ENCODE peak calls at places on chromosomes 7 and 10, in four cellular contexts. V is neural progenitor cell; K is effector memory CD4-positive, alpha-beta T cell; O is tibial artery. Y is an unnamed sample.
A peak's percentile ranks its signal among the peaks of the same experiment; 100 is the strongest.

GRCh38 chr10:91901784-91902677 is 7.3 kb downstream of the FGFBP3 start:
- DNase-seq in V (no peak), K (no peak), O (no peak), Y (no peak)

GRCh38 chr7:69827140-69827919 is 229.1 kb downstream of the AUTS2 start:
- DNase-seq in V (no peak), K (no peak), O (no peak), Y (no peak)

GRCh38 chr10:32199724-32200394 is 143.6 kb upstream of the KIF5B start:
- DNase-seq in V (no peak), K (no peak), O (no peak), Y (peak; percentile 50)

GRCh38 chr10:16699435-16699834 is 117.8 kb downstream of the RSU1 start:
- DNase-seq in V (peak; percentile 77), K (no peak), O (no peak), Y (no peak)

GRCh38 chr7:139914861-139915300 is 85.8 kb downstream of the TBXAS1 start:
- DNase-seq in V (no peak), K (no peak), O (no peak), Y (no peak)

GRCh38 chr7:42203336-42203735 is 33.7 kb downstream of the GLI3 start:
- DNase-seq in V (no peak), K (no peak), O (no peak), Y (no peak)

GRCh38 chr7:47506716-47507354 is 75.1 kb downstream of the TNS3 start:
- DNase-seq in V (no peak), K (no peak), O (peak; percentile 87), Y (no peak)

GRCh38 chr7:117381357-117381756 is 45.9 kb downstream of the ASZ1 start:
- DNase-seq in V (no peak), K (no peak), O (no peak), Y (no peak)

GRCh38 chr7:155408657-155409586 is 49.0 kb upstream of the EN2 start:
- DNase-seq in V (peak; percentile 42), K (no peak), O (no peak), Y (no peak)

GRCh38 chr10:99396471-99396870 is 34.0 kb downstream of the GOT1 start:
- DNase-seq in V (no peak), K (no peak), O (no peak), Y (no peak)

GRCh38 chr10:7475046-7475860 is 64.4 kb upstream of the SFMBT2 start:
- DNase-seq in V (peak; percentile 60), K (no peak), O (peak; percentile 70), Y (no peak)

GRCh38 chr10:124316316-124316715 is 102.4 kb downstream of the OAT start:
- DNase-seq in V (no peak), K (no peak), O (no peak), Y (no peak)

GRCh38 chr10:28592953-28593352 is 60.0 kb downstream of the WAC start:
- DNase-seq in V (no peak), K (no peak), O (no peak), Y (no peak)

GRCh38 chr7:105001652-105002184 is 12.3 kb upstream of the KMT2E start:
- DNase-seq in V (no peak), K (no peak), O (no peak), Y (no peak)

GRCh38 chr7:104998040-104998752 is 15.8 kb upstream of the KMT2E start:
- DNase-seq in V (no peak), K (no peak), O (no peak), Y (no peak)

GRCh38 chr7:105000927-105001336 is 13.1 kb upstream of the KMT2E start:
- DNase-seq in V (no peak), K (no peak), O (no peak), Y (no peak)

GRCh38 chr7:105003275-105003674 is 10.7 kb upstream of the KMT2E start:
- DNase-seq in V (no peak), K (no peak), O (peak; percentile 88), Y (peak; percentile 46)

DNA sequence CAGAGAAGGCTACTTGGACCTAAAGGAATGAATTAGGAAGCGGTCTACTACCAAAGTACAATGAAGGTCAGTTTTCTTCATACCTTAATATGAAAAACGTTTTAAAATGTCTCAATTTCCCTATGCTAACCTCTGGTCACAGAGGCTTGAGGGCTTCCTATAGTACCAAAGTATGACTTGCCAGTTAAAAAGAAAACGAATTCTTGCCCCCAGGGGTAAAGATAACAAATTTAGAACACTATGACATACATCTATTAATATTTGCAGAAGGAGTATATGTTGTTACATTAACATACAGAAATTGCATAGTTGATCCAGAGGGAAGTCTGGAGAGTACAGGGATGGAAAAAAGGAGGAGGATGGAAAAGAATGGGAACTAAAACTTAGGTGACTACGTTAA is 13.8 kb upstream of the KMT2E start:
- DNase-seq in V (no peak), K (no peak), O (no peak), Y (no peak)
- H3K4me1 ChIP-seq in V (peaks cover 7% of the 10 kb centered on the region), K (peaks cover 28% of the 10 kb centered on the region), O (no peaks in the 10 kb centered on the region), Y (peaks cover 96% of the 10 kb centered on the region)

GRCh38 chr7:29606830-29607229 is 43.2 kb downstream of the PRR15 start:
- DNase-seq in V (no peak), K (no peak), O (no peak), Y (no peak)

GRCh38 chr7:29606287-29606721 is 42.7 kb downstream of the PRR15 start:
- DNase-seq in V (no peak), K (no peak), O (no peak), Y (no peak)

GRCh38 chr7:29604052-29604451 is 40.4 kb downstream of the PRR15 start:
- DNase-seq in V (no peak), K (no peak), O (no peak), Y (no peak)

GRCh38 chr7:29607259-29607658 is 43.6 kb downstream of the PRR15 start:
- DNase-seq in V (no peak), K (no peak), O (no peak), Y (no peak)

DNA sequence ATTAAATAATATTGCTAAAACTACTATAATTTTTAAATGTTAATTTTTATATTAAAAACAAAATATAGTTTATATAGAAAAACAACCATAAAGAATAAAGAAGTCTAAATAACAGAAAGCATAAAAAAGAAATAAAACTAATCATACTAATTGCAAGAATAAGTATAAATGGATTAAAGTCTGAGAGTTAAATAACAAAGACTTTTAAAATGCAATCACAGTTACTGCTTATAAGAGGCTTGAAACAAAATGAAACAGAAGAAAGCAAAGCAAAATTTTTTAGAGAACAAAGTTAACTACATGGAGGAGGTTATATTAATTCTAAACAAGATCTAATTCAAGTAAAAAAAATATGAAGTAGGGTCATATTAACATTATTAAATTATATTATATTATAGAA is 41.1 kb downstream of the PRR15 start:
- DNase-seq in V (no peak), K (no peak), O (no peak), Y (no peak)
- H3K4me1 ChIP-seq in V (no peaks in the 10 kb centered on the region), K (no peaks in the 10 kb centered on the region), O (no peaks in the 10 kb centered on the region), Y (no peaks in the 10 kb centered on the region)

DNA sequence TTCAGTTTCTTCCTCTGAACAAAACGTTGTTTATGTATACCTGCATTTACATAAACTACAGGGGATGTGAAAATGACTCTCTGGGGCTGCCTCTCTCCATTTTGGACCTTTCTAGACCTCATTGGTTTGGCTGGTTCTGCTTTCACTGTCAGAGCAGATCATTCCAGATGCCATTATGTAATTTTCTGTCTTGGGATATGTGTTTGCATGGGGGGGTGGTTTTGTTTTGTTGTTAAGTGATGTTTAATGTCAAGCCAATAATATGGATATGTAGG is 172.4 kb downstream of the LRRC4 start:
- DNase-seq in V (no peak), K (no peak), O (no peak), Y (no peak)
- H3K4me1 ChIP-seq in V (peaks cover 12% of the 10 kb centered on the region), K (peaks cover 19% of the 10 kb centered on the region), O (no peaks in the 10 kb centered on the region), Y (no peaks in the 10 kb centered on the region)

DNA sequence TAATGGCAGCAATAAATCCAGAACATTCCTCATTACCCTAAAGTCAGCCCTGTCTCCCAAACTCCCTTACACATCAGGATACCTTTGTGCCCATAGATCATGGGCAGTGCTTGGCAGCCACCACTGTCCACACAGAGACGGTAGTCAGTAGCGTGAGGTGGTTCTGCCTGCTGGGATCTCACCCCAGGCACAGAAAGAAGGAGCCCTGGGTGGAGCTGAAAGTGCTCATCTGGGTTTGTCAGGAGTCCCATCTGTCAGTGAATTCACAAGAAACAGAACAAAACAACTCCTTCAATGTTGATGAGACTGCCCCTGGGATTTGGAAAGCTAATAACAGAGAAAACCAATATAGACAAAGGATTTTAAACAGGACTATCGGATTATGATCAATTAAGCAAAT is 90.2 kb upstream of the PRSS58 start:
- DNase-seq in V (no peak), K (no peak), O (no peak), Y (no peak)
- H3K4me1 ChIP-seq in V (peaks cover 7% of the 10 kb centered on the region), K (peaks cover 11% of the 10 kb centered on the region), O (no peaks in the 10 kb centered on the region), Y (no peaks in the 10 kb centered on the region)